ENCODE peak calls at places on chromosomes 3 and 15, in four cellular contexts. P is SJSA1, F is psoas muscle, W is AG04450. I is an unnamed sample.

GRCh38 chr3:178562869-178563232 is 26.6 kb downstream of the KCNMB2 start:
- DNase-seq in W (no peak), P (no peak), F (no peak), I (no peak)

GRCh38 chr15:53837263-53837662 is 77.8 kb upstream of the WDR72 start:
- DNase-seq in P (no peak), F (no peak), W (no peak), I (peak; percentile 72)

GRCh38 chr15:45037936-45038335 is 14.9 kb downstream of the SORD start:
- DNase-seq in P (no peak), W (no peak), F (no peak), I (no peak)

GRCh38 chr3:138465927-138466326 is 31.5 kb downstream of the ESYT3 start:
- DNase-seq in W (no peak), P (no peak), F (no peak), I (no peak)

GRCh38 chr3:27535809-27536392 is 51.7 kb upstream of the SLC4A7 start:
- DNase-seq in F (no peak), P (peak; percentile 69), W (no peak), I (no peak)

GRCh38 chr15:60673918-60674558 is 195.1 kb upstream of the ICE2 start:
- DNase-seq in P (peak; percentile 61), F (peak; percentile 59), W (peak; percentile 69), I (no peak)

GRCh38 chr3:11717768-11718581 is 74.3 kb upstream of the VGLL4 start:
- DNase-seq in P (peak; percentile 61), F (no peak), W (no peak), I (no peak)

GRCh38 chr3:23909324-23909723 is 7.5 kb downstream of the NKIRAS1 start:
- DNase-seq in F (no peak), W (no peak), P (no peak), I (no peak)

GRCh38 chr15:34582461-34583357 is 742 bp downstream of the GOLGA8B start:
- DNase-seq in F (peak; percentile 52), W (no peak), P (peak; percentile 67), I (peak; percentile 78)

GRCh38 chr3:185470323-185470722 is 28.5 kb downstream of the TMEM41A start:
- DNase-seq in P (no peak), F (no peak), W (no peak), I (no peak)

GRCh38 chr15:71494565-71494964 is 315.8 kb upstream of the NR2E3 start:
- DNase-seq in W (no peak), F (no peak), P (no peak), I (no peak)

GRCh38 chr3:51931756-51932155 is 9.9 kb downstream of the RRP9 start:
- DNase-seq in P (no peak), F (no peak), W (no peak), I (no peak)

GRCh38 chr3:69092030-69092513 is 7.3 kb downstream of the ARL6IP5 start:
- DNase-seq in W (no peak), F (no peak), P (peak; percentile 31), I (no peak)

GRCh38 chr3:73547427-73548036 is 77.2 kb downstream of the PDZRN3 start:
- DNase-seq in F (no peak), W (peak; percentile 82), P (peak; percentile 1), I (no peak)

GRCh38 chr3:104269771-104270170 is 1096.9 kb upstream of the ALCAM start:
- DNase-seq in F (no peak), P (no peak), W (no peak), I (no peak)

GRCh38 chr3:10352146-10352911 is 31.4 kb upstream of the SEC13 start:
- DNase-seq in F (peak; percentile 17), P (peak; percentile 69), W (peak; percentile 86), I (no peak)

GRCh38 chr3:9130318-9131110 is 118.9 kb downstream of the SRGAP3 start:
- DNase-seq in P (no peak), F (no peak), W (no peak), I (no peak)

GRCh38 chr3:11422291-11422690 is 150.1 kb downstream of the ATG7 start:
- DNase-seq in P (no peak), F (no peak), W (no peak), I (no peak)

GRCh38 chr3:40170395-40170794 is 139.1 kb upstream of the EIF1B start:
- DNase-seq in P (no peak), F (no peak), W (no peak), I (no peak)

GRCh38 chr3:52934626-52935530 is 37.5 kb upstream of the STIMATE start:
- DNase-seq in W (peak; percentile 24), P (peak; percentile 31), F (no peak), I (no peak)

GRCh38 chr3:128254967-128255366 is 101.7 kb downstream of the EEFSEC start:
- DNase-seq in W (no peak), P (no peak), F (no peak), I (no peak)

GRCh38 chr15:40894689-40895308 is 549 bp downstream of the VPS18 start:
- DNase-seq in W (peak; percentile 66), P (peak; percentile 77), F (peak; percentile 69), I (peak; percentile 82)

GRCh38 chr3:12966847-12967750 is 106.1 kb downstream of the IQSEC1 start:
- DNase-seq in F (peak; percentile 62), W (no peak), P (peak; percentile 52), I (no peak)

GRCh38 chr3:126582286-126582685 is 23.6 kb upstream of the C3orf22 start:
- DNase-seq in P (no peak), W (no peak), F (no peak), I (no peak)

GRCh38 chr3:99967796-99968195 is 146.5 kb downstream of the FILIP1L start:
- DNase-seq in F (no peak), W (no peak), P (no peak), I (no peak)

GRCh38 chr3:38643090-38643489 is 6.4 kb downstream of the SCN5A start:
- DNase-seq in P (no peak), F (no peak), W (no peak), I (no peak)

GRCh38 chr3:174639970-174640369 is 219.2 kb upstream of the NAALADL2 start:
- DNase-seq in F (no peak), W (no peak), P (no peak), I (no peak)

GRCh38 chr3:2599471-2599870 is 500.8 kb downstream of the CNTN4 start:
- DNase-seq in P (no peak), F (no peak), W (no peak), I (no peak)

GRCh38 chr15:37585966-37586656 is 348.3 kb upstream of the TMCO5A start:
- DNase-seq in P (no peak), F (no peak), W (peak; percentile 41), I (no peak)

GRCh38 chr15:97087337-97087736 is 756.8 kb downstream of the NR2F2 start:
- DNase-seq in W (no peak), F (no peak), P (no peak), I (no peak)

GRCh38 chr15:66108483-66109270 is 144.9 kb downstream of the MEGF11 start:
- DNase-seq in W (no peak), F (no peak), P (no peak), I (peak; percentile 57)

GRCh38 chr3:118504906-118505305 is 529.7 kb downstream of the IGSF11 start:
- DNase-seq in P (no peak), F (no peak), W (no peak), I (no peak)

GRCh38 chr15:48415036-48415886 is 84.0 kb downstream of the DUT start:
- DNase-seq in F (no peak), P (no peak), W (no peak), I (no peak)

GRCh38 chr15:73488698-73489097 is 45.7 kb downstream of the REC114 start:
- DNase-seq in P (no peak), F (no peak), W (no peak), I (no peak)

GRCh38 chr3:133868166-133868565 is 27.5 kb downstream of the RAB6B start:
- DNase-seq in W (no peak), P (no peak), F (no peak), I (peak; percentile 37)
- H3K27ac ChIP-seq in W (no peak overlapping the region), P (no peak overlapping the region), F (no peak overlapping the region), I (no peak overlapping the region)

GRCh38 chr15:74822233-74822632 is 4.2 kb upstream of the CPLX3 start:
- DNase-seq in P (no peak), F (no peak), W (no peak), I (no peak)
- H3K9me3 ChIP-seq in P (no peaks in the 10 kb centered on the region), F (no peaks in the 10 kb centered on the region), W (no peaks in the 10 kb centered on the region), I (no peaks in the 10 kb centered on the region)

GRCh38 chr3:150926328-150926727 is 21.1 kb upstream of the MINDY4B start:
- DNase-seq in W (no peak), F (no peak), P (no peak), I (no peak)
- H3K27me3 ChIP-seq in W (peaks cover 15% of the 10 kb centered on the region), F (peaks cover 2% of the 10 kb centered on the region), P (peaks cover 7% of the 10 kb centered on the region), I (peaks cover 9% of the 10 kb centered on the region)

GRCh38 chr3:122033018-122033417 is 11.0 kb upstream of the ILDR1 start:
- DNase-seq in P (no peak), W (no peak), F (no peak), I (no peak)

GRCh38 chr3:122025296-122025695 is 3.2 kb upstream of the ILDR1 start:
- DNase-seq in W (no peak), F (no peak), P (no peak), I (no peak)

GRCh38 chr3:122024800-122025199 is 2.8 kb upstream of the ILDR1 start:
- DNase-seq in F (no peak), P (no peak), W (no peak), I (no peak)

GRCh38 chr3:122031123-122031468 is 9.0 kb upstream of the ILDR1 start:
- DNase-seq in W (no peak), F (no peak), P (no peak), I (no peak)

GRCh38 chr3:122030381-122031122 is 8.5 kb upstream of the ILDR1 start:
- DNase-seq in P (no peak), W (no peak), F (no peak), I (no peak)
- H3K27ac ChIP-seq in P (no peak overlapping the region), W (no peak overlapping the region), F (no peak overlapping the region), I (no peak overlapping the region)

GRCh38 chr3:58952128-58952917 is 97.5 kb downstream of the CFAP20DC start:
- DNase-seq in F (no peak), P (no peak), W (no peak), I (no peak)
- H3K9me3 ChIP-seq in F (no peaks in the 10 kb centered on the region), P (no peaks in the 10 kb centered on the region), W (no peaks in the 10 kb centered on the region), I (no peaks in the 10 kb centered on the region)

GRCh38 chr3:122984650-122985049 is 42.9 kb downstream of the SEMA5B start:
- DNase-seq in F (no peak), W (no peak), P (no peak), I (no peak)
- H3K27me3 ChIP-seq in F (peaks cover 4% of the 10 kb centered on the region), W (peaks cover 48% of the 10 kb centered on the region), P (no peaks in the 10 kb centered on the region), I (no peaks in the 10 kb centered on the region)

GRCh38 chr3:189572249-189572648 is 58.9 kb upstream of the TP63 start:
- DNase-seq in F (no peak), P (no peak), W (no peak), I (no peak)

GRCh38 chr3:189580190-189580589 is 51.0 kb upstream of the TP63 start:
- DNase-seq in F (no peak), W (no peak), P (no peak), I (no peak)

GRCh38 chr3:189576486-189576885 is 54.7 kb upstream of the TP63 start:
- DNase-seq in P (no peak), F (no peak), W (no peak), I (no peak)

GRCh38 chr3:189573004-189573403 is 58.2 kb upstream of the TP63 start:
- DNase-seq in W (no peak), F (no peak), P (no peak), I (no peak)

GRCh38 chr3:189577290-189577951 is 53.8 kb upstream of the TP63 start:
- DNase-seq in P (no peak), F (no peak), W (no peak), I (no peak)
- H3K27ac ChIP-seq in P (no peak overlapping the region), F (no peak overlapping the region), W (no peak overlapping the region), I (no peak overlapping the region)

I was measured in upper lobe of right lung.